ENCODE peak calls at places on chromosomes 4 and X, in ten cellular contexts. M is HEK293T; A is activated T-cell treated with anti-CD3 and anti-CD28 coated beads for 4 hours; W is cardiac muscle cell; H is cardiac fibroblast; S is HT-29; F is Caco-2; J is AG08396; L is activated CD8-positive, alpha-beta memory T cell treated with anti-CD3 and anti-CD28 coated beads for 4 hours; P is SW 1271. Q is an unnamed sample.
A peak's percentile ranks its signal among the peaks of the same experiment; 100 is the strongest.

GRCh38 chr4:102823897-102824296 is 3.5 kb downstream of the UBE2D3 start:
- DNase-seq in M (no peak), A (no peak), W (no peak), H (no peak), S (no peak), F (no peak), J (no peak), L (no peak), P (no peak), Q (no peak)

GRCh38 chr4:132593717-132594400 is 555.2 kb upstream of the PCDH10 start:
- DNase-seq in M (no peak), A (no peak), W (no peak), H (no peak), S (no peak), F (no peak), J (no peak), L (no peak), P (no peak), Q (no peak)

GRCh38 chrX:40095588-40096394 is 2.0 kb downstream of the BCOR start:
- DNase-seq in M (no peak), A (no peak), W (no peak), H (peak; percentile 46), S (peak; percentile 18), F (peak; percentile 11), J (no peak), L (no peak), P (no peak), Q (peak; percentile 34)

GRCh38 chr4:87423313-87424031 is 1.1 kb downstream of the NUDT9 start:
- DNase-seq in M (no peak), A (no peak), W (no peak), H (no peak), S (peak; percentile 21), F (no peak), J (no peak), L (no peak), P (no peak), Q (no peak)

GRCh38 chr4:37762294-37763163 is 64.0 kb upstream of the PGM2 start:
- DNase-seq in M (no peak), A (no peak), W (no peak), H (peak; percentile 46), S (peak; percentile 33), F (peak; percentile 7), J (peak; percentile 15), L (no peak), P (no peak), Q (no peak)

GRCh38 chr4:20284990-20285389 is 33.3 kb downstream of the SLIT2 start:
- DNase-seq in M (no peak), A (no peak), W (no peak), H (no peak), S (no peak), F (no peak), J (no peak), L (no peak), P (no peak), Q (no peak)

GRCh38 chr4:1830642-1831228 is 25.2 kb downstream of the LETM1 start:
- DNase-seq in M (no peak), A (no peak), W (no peak), H (no peak), S (no peak), F (no peak), J (no peak), L (no peak), P (no peak), Q (no peak)

GRCh38 chr4:147928400-147928799 is 196.5 kb downstream of the ARHGAP10 start:
- DNase-seq in M (no peak), A (no peak), W (no peak), H (peak; percentile 8), S (peak; percentile 1), F (no peak), J (peak; percentile 7), L (no peak), P (no peak), Q (no peak)

GRCh38 chr4:172865103-172865502 is 303.5 kb upstream of the GALNT7 start:
- DNase-seq in M (no peak), A (no peak), W (no peak), H (no peak), S (no peak), F (no peak), J (no peak), L (no peak), P (no peak), Q (no peak)